ENCODE peak calls at places on chromosomes 7 and 10, in six cellular contexts. A is HCEC 1CT, N is NCI-H2029, R is renal cortical epithelial cell, D is iPS-NIHi11, H is NCI-H1092. G is an unnamed sample.

GRCh38 chr7:90965211-90965610 is 299.0 kb upstream of the FZD1 start:
- DNase-seq in A (no peak), N (no peak), R (no peak), D (no peak), H (no peak), G (no peak)

GRCh38 chr10:28137907-28138880 is 139.3 kb upstream of the ODAD2 start:
- DNase-seq in A (peak; percentile 51), N (no peak), R (peak; percentile 53), D (no peak), H (no peak), G (peak; percentile 54)

GRCh38 chr10:97279121-97279815 is 13.2 kb downstream of the ARHGAP19 start:
- DNase-seq in A (peak; percentile 57), N (peak; percentile 0), R (peak; percentile 41), D (no peak), H (no peak), G (no peak)

GRCh38 chr7:138029941-138030340 is 28.1 kb upstream of the CREB3L2 start:
- DNase-seq in A (no peak), N (no peak), R (peak; percentile 59), D (no peak), H (no peak), G (peak; percentile 47)

GRCh38 chr10:86673216-86673826 is 5.0 kb downstream of the LDB3 start:
- DNase-seq in A (no peak), N (no peak), R (no peak), D (no peak), H (no peak), G (no peak)

GRCh38 chr7:72310301-72310700 is 101.8 kb downstream of the CALN1 start:
- DNase-seq in A (no peak), N (no peak), R (no peak), D (no peak), H (no peak), G (no peak)

GRCh38 chr7:19119901-19120486 is 2.6 kb upstream of the TWIST1 start:
- DNase-seq in A (no peak), N (no peak), R (no peak), D (no peak), H (no peak), G (no peak)

GRCh38 chr10:71597821-71598498 is 121.6 kb downstream of the C10orf105 start:
- DNase-seq in A (no peak), N (peak; percentile 54), R (no peak), D (no peak), H (no peak), G (no peak)

GRCh38 chr7:372939-373791 is 83.2 kb downstream of the FOXL3 start:
- DNase-seq in A (no peak), N (no peak), R (peak; percentile 10), D (peak; percentile 46), H (no peak), G (no peak)

GRCh38 chr7:134552105-134552504 is 3.2 kb downstream of the AKR1B15 start:
- DNase-seq in A (peak; percentile 23), N (no peak), R (no peak), D (peak; percentile 40), H (no peak), G (no peak)

GRCh38 chr7:22896917-22897316 is 74.3 kb upstream of the TOMM7 start:
- DNase-seq in A (no peak), N (no peak), R (no peak), D (peak; percentile 21), H (no peak), G (peak; percentile 19)

GRCh38 chr7:157238087-157238486 is 98.7 kb upstream of the DNAJB6 start:
- DNase-seq in A (no peak), N (no peak), R (no peak), D (peak; percentile 38), H (no peak), G (no peak)

GRCh38 chr10:131021967-131022366 is 289.6 kb downstream of the TCERG1L start:
- DNase-seq in A (no peak), N (no peak), R (no peak), D (no peak), H (no peak), G (no peak)

GRCh38 chr7:79653136-79653631 is 199.7 kb upstream of the MAGI2 start:
- DNase-seq in A (peak; percentile 53), N (no peak), R (no peak), D (no peak), H (no peak), G (no peak)